ENCODE peak calls at places on chromosomes 2 and 18, in nine cellular contexts. O is left cardiac atrium, R is BE2C, N is SK-MEL-5, A is SJSA1, T is adrenal gland, E is left ventricle myocardium inferior, V is Calu3, G is pons. Q is an unnamed sample.

GRCh38 chr2:215830313-215830712 is 183.0 kb downstream of the MREG start:
- DNase-seq in O (peak), R (no peak), N (no peak), A (no peak), T (peak), E (peak), V (peak), G (no peak), Q (no peak)

GRCh38 chr2:133568172-133568571 is at the start of gene NCKAP5:
- DNase-seq in O (no peak), R (no peak), N (no peak), A (peak), T (no peak), E (no peak), V (no peak), G (peak), Q (no peak)

GRCh38 chr2:14756981-14757657 is 124.6 kb downstream of the LRATD1 start:
- DNase-seq in O (no peak), R (no peak), N (no peak), A (no peak), T (no peak), E (no peak), V (peak), G (no peak), Q (no peak)

GRCh38 chr2:104028066-104028465 is 825.8 kb upstream of the POU3F3 start:
- DNase-seq in O (no peak), R (no peak), N (no peak), A (no peak), T (no peak), E (no peak), V (no peak), G (no peak), Q (no peak)

GRCh38 chr2:88880441-88880953 is 189.0 kb downstream of the RPIA start:
- DNase-seq in O (no peak), R (peak), N (peak), A (peak), T (peak), E (no peak), V (peak), G (peak), Q (no peak)

GRCh38 chr2:61426267-61426897 is 44.5 kb downstream of the USP34 start:
- DNase-seq in O (peak), R (peak), N (peak), A (no peak), T (no peak), E (peak), V (peak), G (peak), Q (peak)

GRCh38 chr2:43000242-43001054 is 208.1 kb upstream of the HAAO start:
- DNase-seq in O (no peak), R (no peak), N (peak), A (no peak), T (no peak), E (no peak), V (no peak), G (peak), Q (peak)

GRCh38 chr2:111912547-111912946 is 14.1 kb downstream of the MERTK start:
- DNase-seq in O (no peak), R (no peak), N (no peak), A (no peak), T (no peak), E (no peak), V (no peak), G (no peak), Q (no peak)

GRCh38 chr18:10051877-10052631 is 138.2 kb downstream of the VAPA start:
- DNase-seq in O (peak), R (no peak), N (peak), A (peak), T (no peak), E (peak), V (no peak), G (peak), Q (no peak)

GRCh38 chr2:15670981-15671380 is 79.3 kb downstream of the DDX1 start:
- DNase-seq in O (no peak), R (no peak), N (no peak), A (no peak), T (no peak), E (no peak), V (no peak), G (no peak), Q (no peak)

Q was measured in GM06990.